ENCODE peak calls at places on chromosomes 13 and 19, in seven cellular contexts. U is endothelial cell of umbilical vein, J is right lobe of liver, G is body of pancreas, Y is testis, F is lower leg skin, R is GM12891. Z is an unnamed sample.
A peak's percentile ranks its signal among the peaks of the same experiment; 100 is the strongest.

GRCh38 chr19:50874185-50874584 is 946 bp downstream of the KLK2 start:
- DNase-seq in R (no peak), G (no peak), F (no peak), J (no peak), Y (no peak), U (no peak), Z (no peak)

GRCh38 chr13:20721454-20722357 is 18.2 kb downstream of the IL17D start:
- DNase-seq in U (peak; percentile 68), Y (peak; percentile 67), J (no peak), R (peak; percentile 44), F (no peak), G (peak; percentile 59), Z (no peak)

GRCh38 chr13:90201198-90201597 is 1146.3 kb upstream of the MIR17HG start:
- DNase-seq in Y (no peak), F (no peak), U (no peak), G (no peak), J (no peak), R (no peak), Z (no peak)

GRCh38 chr19:18379803-18380747 is 5.9 kb upstream of the GDF15 start:
- DNase-seq in J (peak; percentile 99), R (no peak), G (peak; percentile 98), Y (peak; percentile 89), F (peak; percentile 98), U (no peak), Z (no peak)

GRCh38 chr19:31113250-31113685 is 236.0 kb downstream of the TSHZ3 start:
- DNase-seq in R (no peak), Y (no peak), F (peak; percentile 10), J (no peak), G (no peak), U (no peak), Z (no peak)

GRCh38 chr13:38391341-38391740 is 41.7 kb downstream of the UFM1 start:
- DNase-seq in R (no peak), U (no peak), G (no peak), F (no peak), Y (no peak), J (no peak), Z (no peak)

GRCh38 chr13:22703601-22704209 is 477.1 kb upstream of the SGCG start:
- DNase-seq in U (no peak), Y (no peak), J (no peak), G (no peak), R (no peak), F (no peak), Z (no peak)

GRCh38 chr13:66344770-66345367 is 885.3 kb downstream of the PCDH9 start:
- DNase-seq in U (no peak), G (no peak), F (no peak), J (no peak), R (no peak), Y (no peak), Z (no peak)

GRCh38 chr19:33416307-33417215 is 43.1 kb downstream of the CEBPG start:
- DNase-seq in U (peak; percentile 62), R (peak; percentile 92), Y (peak; percentile 77), F (no peak), G (peak; percentile 79), J (no peak), Z (peak; percentile 85)

GRCh38 chr13:73082471-73082870 is 23.7 kb downstream of the KLF5 start:
- DNase-seq in G (no peak), J (no peak), U (no peak), Y (no peak), F (no peak), R (no peak), Z (no peak)

GRCh38 chr19:16244091-16244490 is 46.4 kb downstream of the AP1M1 start:
- DNase-seq in J (no peak), Y (no peak), R (no peak), U (no peak), G (no peak), F (no peak), Z (no peak)

GRCh38 chr13:50677687-50678463 is 165.6 kb downstream of the DLEU7 start:
- DNase-seq in J (no peak), R (no peak), F (no peak), G (no peak), U (no peak), Y (peak; percentile 79), Z (no peak)

GRCh38 chr19:6516659-6517291 is 14.1 kb upstream of the TNFSF9 start:
- DNase-seq in J (peak; percentile 88), F (peak; percentile 97), Y (peak; percentile 91), R (peak; percentile 82), U (peak; percentile 74), G (peak; percentile 93), Z (peak; percentile 89)

GRCh38 chr19:17977488-17977887 is 10.6 kb downstream of the KCNN1 start:
- DNase-seq in G (no peak), J (no peak), U (no peak), F (no peak), Y (no peak), R (no peak), Z (no peak)

GRCh38 chr13:25632166-25632888 is 260.6 kb downstream of the ATP8A2 start:
- DNase-seq in J (no peak), Y (no peak), G (no peak), R (no peak), U (no peak), F (no peak), Z (no peak)

GRCh38 chr13:21661510-21661909 is 9.4 kb upstream of the FGF9 start:
- DNase-seq in J (no peak), R (no peak), G (no peak), Y (no peak), F (no peak), U (no peak), Z (no peak)

GRCh38 chr13:40330950-40331349 is 335.5 kb downstream of the FOXO1 start:
- DNase-seq in U (no peak), J (no peak), Y (no peak), R (no peak), F (no peak), G (no peak), Z (no peak)

GRCh38 chr13:75836441-75836840 is 200.3 kb downstream of the LMO7 start:
- DNase-seq in G (peak; percentile 81), F (no peak), J (peak; percentile 82), R (no peak), U (no peak), Y (no peak), Z (no peak)

GRCh38 chr19:49954933-49955332 is 6.0 kb downstream of the SIGLEC11 start:
- DNase-seq in G (peak; percentile 84), F (no peak), R (no peak), U (no peak), Y (no peak), J (no peak), Z (no peak)

GRCh38 chr13:73767191-73767741 is 366.9 kb downstream of the KLF12 start:
- DNase-seq in U (peak; percentile 47), J (no peak), R (no peak), Y (no peak), F (no peak), G (no peak), Z (no peak)

GRCh38 chr19:8396563-8397203 is 6.5 kb downstream of the RAB11B start:
- DNase-seq in G (peak; percentile 71), R (peak; percentile 86), J (no peak), Y (peak; percentile 68), F (no peak), U (peak; percentile 74), Z (peak; percentile 75)

GRCh38 chr13:29791997-29792775 is 58.2 kb downstream of the UBL3 start:
- DNase-seq in Y (no peak), F (no peak), R (no peak), U (no peak), G (no peak), J (no peak), Z (no peak)

GRCh38 chr19:16603090-16603489 is 24.9 kb downstream of the MED26 start:
- DNase-seq in G (no peak), R (no peak), J (no peak), Y (no peak), F (no peak), U (no peak), Z (no peak)

GRCh38 chr19:1245884-1246816 is 2.2 kb upstream of the MIDN start:
- DNase-seq in R (no peak), J (peak; percentile 95), Y (peak; percentile 88), G (peak; percentile 77), F (peak; percentile 95), U (no peak), Z (no peak)
- TF ChIP-seq POLR2A in R (no peak), J (peak; percentile 26), Y (no peak), G (peak; percentile 26), F (no peak), U (no peak), Z (no peak)

GRCh38 chr13:108609353-108609752 is 20.1 kb upstream of the MYO16 start:
- DNase-seq in R (no peak), G (no peak), J (no peak), Y (peak; percentile 23), F (no peak), U (no peak), Z (no peak)
- TF ChIP-seq POLR2A in R (no peak), G (no peak), J (no peak), Y (no peak), F (no peak), U (no peak), Z (no peak)

GRCh38 chr13:33227927-33228644 is 57.5 kb downstream of the STARD13 start:
- DNase-seq in F (no peak), U (no peak), G (no peak), Y (no peak), J (no peak), R (no peak), Z (no peak)
- TF ChIP-seq POLR2A in F (no peak), U (no peak), G (no peak), Y (no peak), J (no peak), R (no peak), Z (no peak)

DNA sequence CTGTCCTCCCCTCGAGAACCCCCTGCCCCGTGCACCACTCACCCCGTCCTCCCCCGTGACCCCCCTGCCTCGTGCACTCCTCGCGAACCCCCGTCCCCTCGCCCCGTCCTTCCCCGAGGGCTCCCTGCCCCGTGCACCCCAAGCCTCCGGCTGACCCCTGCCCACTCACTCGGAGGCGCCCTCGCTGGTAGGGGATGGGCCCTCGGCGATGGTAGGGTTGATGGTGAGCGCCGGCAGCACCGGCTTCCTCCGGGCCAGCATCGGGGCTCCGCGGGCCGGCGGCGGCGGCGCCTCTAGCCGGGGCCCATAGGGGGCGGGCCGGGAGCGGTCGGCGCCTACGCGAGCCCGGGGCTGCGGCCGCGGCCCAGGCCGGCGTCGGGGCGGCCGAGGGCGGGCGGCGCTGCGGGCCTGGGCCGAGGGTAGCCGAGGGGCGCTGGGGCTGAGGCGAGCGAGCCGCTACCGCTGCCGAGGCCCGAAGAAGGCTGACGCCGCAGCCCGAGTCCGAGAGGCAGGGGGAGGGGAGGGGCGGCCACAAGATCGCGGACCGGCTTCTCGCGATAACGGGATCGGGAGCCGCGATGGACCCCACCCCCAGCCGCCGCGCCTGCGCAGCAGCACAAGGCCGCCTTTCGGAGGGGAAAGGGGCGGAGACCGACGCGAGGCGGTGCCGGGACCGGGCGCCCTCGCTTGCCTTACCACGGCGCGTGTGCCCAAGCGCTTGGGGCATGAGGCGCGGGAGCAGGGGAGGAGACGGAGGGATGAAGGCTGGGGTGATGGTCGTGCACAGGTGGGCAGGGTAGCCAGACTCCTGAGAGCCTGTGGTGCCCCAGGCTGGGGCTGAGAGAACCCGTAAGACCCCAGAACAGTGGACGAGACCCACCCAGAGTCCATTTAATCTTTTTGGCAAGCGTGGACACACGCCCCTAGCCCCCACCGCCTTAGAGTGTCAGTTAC is at the start of gene MAP2K2:
- DNase-seq in R (peak; percentile 96), U (peak; percentile 89), F (peak; percentile 99), G (peak; percentile 95), J (peak; percentile 97), Y (peak; percentile 96), Z (peak; percentile 93)
- TF ChIP-seq POLR2A in R (peak; percentile 70), U (peak; percentile 92), F (no peak), G (no peak), J (peak; percentile 66), Y (no peak), Z (peak; percentile 83)

Z was measured in GM12892.